ENCODE peak calls at places on chromosomes 1 and 21, in four cellular contexts. M is Jurkat, Clone E6-1; S is fibroblast of lung; T is Right ventricle myocardium superior. A is an unnamed sample.

GRCh38 chr1:212260557-212261342 is 24.5 kb upstream of the PPP2R5A start:
- DNase-seq in M (no peak), S (no peak), T (no peak), A (no peak)

GRCh38 chr1:161487483-161487827 is 17.8 kb upstream of the FCGR2A start:
- DNase-seq in M (no peak), S (peak), T (peak), A (no peak)

GRCh38 chr1:247357062-247357780 is 25.6 kb upstream of the ZNF496 start:
- DNase-seq in M (no peak), S (peak), T (no peak), A (no peak)

GRCh38 chr1:168081373-168082007 is 55.2 kb downstream of the GPR161 start:
- DNase-seq in M (no peak), S (peak), T (no peak), A (no peak)

GRCh38 chr1:59271861-59272260 is 25.0 kb upstream of the FGGY start:
- DNase-seq in M (no peak), S (no peak), T (no peak), A (no peak)

GRCh38 chr1:172167801-172168596 is 252.5 kb upstream of the C1orf105 start:
- DNase-seq in M (peak), S (peak), T (no peak), A (no peak)

GRCh38 chr1:59198565-59198964 is 98.3 kb upstream of the FGGY start:
- DNase-seq in M (no peak), S (peak), T (no peak), A (no peak)

GRCh38 chr1:20587639-20588017 is 1.3 kb upstream of the CDA start:
- DNase-seq in M (no peak), S (peak), T (no peak), A (no peak)

GRCh38 chr1:45304311-45305081 is 22.2 kb upstream of the HPDL start:
- DNase-seq in M (no peak), S (peak), T (peak), A (peak)

GRCh38 chr1:45884700-45885099 is 81.3 kb downstream of the MAST2 start:
- DNase-seq in M (no peak), S (no peak), T (no peak), A (no peak)

GRCh38 chr1:66166746-66167145 is 367.2 kb upstream of the SGIP1 start:
- DNase-seq in M (no peak), S (no peak), T (no peak), A (no peak)

GRCh38 chr1:34083974-34084373 is 81.1 kb downstream of the CSMD2 start:
- DNase-seq in M (no peak), S (no peak), T (no peak), A (no peak)

GRCh38 chr1:111660204-111661150 is 40.9 kb downstream of the RAP1A start:
- DNase-seq in M (peak), S (peak), T (no peak), A (no peak)

GRCh38 chr1:185409763-185410528 is 92.9 kb upstream of the IVNS1ABP start:
- DNase-seq in M (no peak), S (no peak), T (no peak), A (no peak)

GRCh38 chr21:34974162-34974981 is 74.7 kb downstream of the RUNX1 start:
- DNase-seq in M (peak), S (peak), T (no peak), A (no peak)

GRCh38 chr1:47478090-47478489 is 40.2 kb downstream of the FOXD2 start:
- DNase-seq in M (no peak), S (no peak), T (no peak), A (peak)

A was measured in kidney.